ENCODE peak calls at places on chromosomes 2 and 18, in eight cellular contexts. One of them, this sample, is unnamed.

GRCh38 chr2:138030459-138030858 is 66.2 kb downstream of the HNMT start:
- DNase-seq in transverse colon: no peak
- DNase-seq in K562: no peak
- DNase-seq in suprapubic skin: no peak
- DNase-seq in uterus: no peak
- DNase-seq in cardiac muscle cell: no peak
- DNase-seq in AG04450: peak
- DNase-seq in A549: no peak
- DNase-seq in this sample: no peak

GRCh38 chr18:6873352-6873751 is 143.8 kb downstream of the ARHGAP28 start:
- DNase-seq in transverse colon: no peak
- DNase-seq in K562: no peak
- DNase-seq in suprapubic skin: no peak
- DNase-seq in uterus: no peak
- DNase-seq in cardiac muscle cell: no peak
- DNase-seq in AG04450: no peak
- DNase-seq in A549: no peak
- DNase-seq in this sample: no peak

GRCh38 chr2:3307901-3308300 is 69.7 kb downstream of the EIPR1 start:
- DNase-seq in transverse colon: no peak
- DNase-seq in K562: no peak
- DNase-seq in suprapubic skin: no peak
- DNase-seq in uterus: no peak
- DNase-seq in cardiac muscle cell: no peak
- DNase-seq in AG04450: no peak
- DNase-seq in A549: no peak
- DNase-seq in this sample: no peak

GRCh38 chr2:16729335-16729734 is 63.7 kb upstream of the CYRIA start:
- DNase-seq in transverse colon: no peak
- DNase-seq in K562: no peak
- DNase-seq in suprapubic skin: no peak
- DNase-seq in uterus: no peak
- DNase-seq in cardiac muscle cell: no peak
- DNase-seq in AG04450: no peak
- DNase-seq in A549: no peak
- DNase-seq in this sample: no peak

GRCh38 chr18:69935319-69936190 is 12.1 kb downstream of the CD226 start:
- DNase-seq in transverse colon: peak
- DNase-seq in K562: no peak
- DNase-seq in suprapubic skin: no peak
- DNase-seq in uterus: no peak
- DNase-seq in cardiac muscle cell: peak
- DNase-seq in AG04450: no peak
- DNase-seq in A549: no peak
- DNase-seq in this sample: no peak

GRCh38 chr2:239821694-239822075 is 203.5 kb downstream of the NDUFA10 start:
- DNase-seq in transverse colon: no peak
- DNase-seq in K562: no peak
- DNase-seq in suprapubic skin: no peak
- DNase-seq in uterus: no peak
- DNase-seq in cardiac muscle cell: no peak
- DNase-seq in AG04450: no peak
- DNase-seq in A549: no peak
- DNase-seq in this sample: no peak

GRCh38 chr18:63079114-63079513 is 240.5 kb downstream of the BCL2 start:
- DNase-seq in transverse colon: no peak
- DNase-seq in K562: no peak
- DNase-seq in suprapubic skin: no peak
- DNase-seq in uterus: no peak
- DNase-seq in cardiac muscle cell: no peak
- DNase-seq in AG04450: no peak
- DNase-seq in A549: no peak
- DNase-seq in this sample: no peak

GRCh38 chr2:42693013-42693575 is 70.8 kb downstream of the OXER1 start:
- DNase-seq in transverse colon: no peak
- DNase-seq in K562: peak
- DNase-seq in suprapubic skin: no peak
- DNase-seq in uterus: no peak
- DNase-seq in cardiac muscle cell: no peak
- DNase-seq in AG04450: no peak
- DNase-seq in A549: no peak
- DNase-seq in this sample: no peak

GRCh38 chr18:42033137-42033810 is 78.2 kb downstream of the PIK3C3 start:
- DNase-seq in transverse colon: no peak
- DNase-seq in K562: no peak
- DNase-seq in suprapubic skin: no peak
- DNase-seq in uterus: no peak
- DNase-seq in cardiac muscle cell: no peak
- DNase-seq in AG04450: no peak
- DNase-seq in A549: no peak
- DNase-seq in this sample: no peak

GRCh38 chr2:68251855-68252406 is 401 bp downstream of the PPP3R1 start:
- DNase-seq in transverse colon: peak
- DNase-seq in K562: peak
- DNase-seq in suprapubic skin: peak
- DNase-seq in uterus: no peak
- DNase-seq in cardiac muscle cell: peak
- DNase-seq in AG04450: no peak
- DNase-seq in A549: no peak
- DNase-seq in this sample: peak

GRCh38 chr2:236338495-236339184 is 74.4 kb upstream of the ASB18 start:
- DNase-seq in transverse colon: no peak
- DNase-seq in K562: no peak
- DNase-seq in suprapubic skin: no peak
- DNase-seq in uterus: peak
- DNase-seq in cardiac muscle cell: no peak
- DNase-seq in AG04450: no peak
- DNase-seq in A549: no peak
- DNase-seq in this sample: no peak

GRCh38 chr18:57630759-57631660 is 9.4 kb upstream of the NARS1 start:
- DNase-seq in transverse colon: no peak
- DNase-seq in K562: no peak
- DNase-seq in suprapubic skin: no peak
- DNase-seq in uterus: no peak
- DNase-seq in cardiac muscle cell: no peak
- DNase-seq in AG04450: no peak
- DNase-seq in A549: no peak
- DNase-seq in this sample: no peak

GRCh38 chr18:57629399-57629798 is 7.8 kb upstream of the NARS1 start:
- DNase-seq in transverse colon: no peak
- DNase-seq in K562: no peak
- DNase-seq in suprapubic skin: no peak
- DNase-seq in uterus: no peak
- DNase-seq in cardiac muscle cell: no peak
- DNase-seq in AG04450: no peak
- DNase-seq in A549: no peak
- DNase-seq in this sample: no peak

GRCh38 chr18:57627488-57627887 is 5.9 kb upstream of the NARS1 start:
- DNase-seq in transverse colon: no peak
- DNase-seq in K562: no peak
- DNase-seq in suprapubic skin: no peak
- DNase-seq in uterus: no peak
- DNase-seq in cardiac muscle cell: no peak
- DNase-seq in AG04450: no peak
- DNase-seq in A549: no peak
- DNase-seq in this sample: no peak

GRCh38 chr18:57630002-57630758 is 8.5 kb upstream of the NARS1 start:
- DNase-seq in transverse colon: peak
- DNase-seq in K562: peak
- DNase-seq in suprapubic skin: peak
- DNase-seq in uterus: peak
- DNase-seq in cardiac muscle cell: peak
- DNase-seq in AG04450: peak
- DNase-seq in A549: peak
- DNase-seq in this sample: peak

DNA sequence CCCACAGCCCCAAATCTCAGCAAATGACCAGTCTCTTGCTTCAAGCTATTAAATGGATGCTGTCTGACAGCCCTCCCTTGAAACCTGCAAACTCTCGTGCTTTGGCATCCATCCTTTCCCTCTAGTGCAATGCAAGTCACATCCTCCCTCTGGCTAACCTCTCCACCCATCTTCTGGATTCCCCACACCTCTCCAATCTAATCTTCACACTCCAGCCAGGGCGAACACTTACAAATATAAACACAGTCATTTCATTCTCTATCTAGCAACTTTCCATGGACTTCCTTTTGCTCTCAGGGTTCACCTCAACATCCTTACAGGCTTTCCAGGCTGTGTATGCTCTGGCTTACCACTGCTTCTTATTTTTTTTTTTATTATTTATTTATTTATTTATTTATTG is 10.1 kb upstream of the NARS1 start:
- DNase-seq in transverse colon: no peak
- DNase-seq in K562: no peak
- DNase-seq in suprapubic skin: no peak
- DNase-seq in uterus: no peak
- DNase-seq in cardiac muscle cell: no peak
- DNase-seq in AG04450: no peak
- DNase-seq in A549: no peak
- DNase-seq in this sample: no peak
- H3K27ac ChIP-seq in transverse colon: no peak
- H3K27ac ChIP-seq in K562: no peak
- H3K27ac ChIP-seq in suprapubic skin: no peak
- H3K27ac ChIP-seq in uterus: no peak
- H3K27ac ChIP-seq in cardiac muscle cell: no peak
- H3K27ac ChIP-seq in AG04450: no peak
- H3K27ac ChIP-seq in A549: no peak
- H3K27ac ChIP-seq in this sample: peak

DNA sequence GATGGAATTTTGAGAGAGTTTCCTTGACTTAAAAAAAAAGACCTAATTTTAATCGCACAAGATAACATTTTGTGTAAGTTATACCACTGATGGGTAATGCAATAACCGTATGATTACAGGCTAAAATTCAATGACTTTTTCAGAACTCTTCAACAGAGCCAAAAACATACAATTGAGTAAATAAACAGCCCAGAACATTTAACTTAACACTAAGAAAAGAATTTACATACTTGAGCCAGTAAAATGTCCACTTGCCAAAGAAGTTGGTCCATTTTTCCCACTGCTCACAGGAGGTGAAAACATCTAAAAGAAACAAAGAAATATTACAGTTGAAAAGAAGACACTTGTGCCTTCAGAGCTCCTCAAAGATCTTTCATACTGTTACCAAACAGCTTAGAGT is 2.9 kb downstream of the TCF4 start:
- DNase-seq in transverse colon: no peak
- DNase-seq in K562: no peak
- DNase-seq in suprapubic skin: no peak
- DNase-seq in uterus: no peak
- DNase-seq in cardiac muscle cell: no peak
- DNase-seq in AG04450: no peak
- DNase-seq in A549: no peak
- DNase-seq in this sample: no peak
- H3K4me3 ChIP-seq in transverse colon: no peak
- H3K4me3 ChIP-seq in K562: peak
- H3K4me3 ChIP-seq in suprapubic skin: peak
- H3K4me3 ChIP-seq in uterus: peak
- H3K4me3 ChIP-seq in cardiac muscle cell: no peak
- H3K4me3 ChIP-seq in AG04450: peak
- H3K4me3 ChIP-seq in A549: no peak
- H3K4me3 ChIP-seq in this sample: no peak

DNA sequence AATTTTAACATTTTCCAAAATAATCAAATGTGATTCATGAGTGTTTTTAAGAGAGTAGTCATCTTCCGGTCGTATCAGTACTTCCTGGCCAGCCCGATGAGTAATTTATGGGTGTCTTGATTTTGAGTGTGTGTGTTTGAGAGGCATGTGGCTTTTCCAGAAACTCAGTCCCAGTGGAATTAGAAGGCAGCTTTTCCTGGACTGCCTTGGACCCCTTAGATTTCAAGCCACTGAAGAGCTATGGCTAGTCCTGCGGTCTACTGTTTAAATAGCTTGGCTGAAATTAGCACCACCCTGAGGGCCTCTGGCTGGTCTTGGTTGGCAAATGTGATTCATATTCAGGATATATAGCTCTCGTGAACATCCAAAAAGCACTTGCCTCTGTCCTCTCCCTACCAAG is 59.4 kb downstream of the HK2 start:
- DNase-seq in transverse colon: no peak
- DNase-seq in K562: no peak
- DNase-seq in suprapubic skin: no peak
- DNase-seq in uterus: no peak
- DNase-seq in cardiac muscle cell: no peak
- DNase-seq in AG04450: no peak
- DNase-seq in A549: peak
- DNase-seq in this sample: no peak
- H3K27ac ChIP-seq in transverse colon: no peak
- H3K27ac ChIP-seq in K562: no peak
- H3K27ac ChIP-seq in suprapubic skin: no peak
- H3K27ac ChIP-seq in uterus: no peak
- H3K27ac ChIP-seq in cardiac muscle cell: peak
- H3K27ac ChIP-seq in AG04450: peak
- H3K27ac ChIP-seq in A549: no peak
- H3K27ac ChIP-seq in this sample: no peak

DNA sequence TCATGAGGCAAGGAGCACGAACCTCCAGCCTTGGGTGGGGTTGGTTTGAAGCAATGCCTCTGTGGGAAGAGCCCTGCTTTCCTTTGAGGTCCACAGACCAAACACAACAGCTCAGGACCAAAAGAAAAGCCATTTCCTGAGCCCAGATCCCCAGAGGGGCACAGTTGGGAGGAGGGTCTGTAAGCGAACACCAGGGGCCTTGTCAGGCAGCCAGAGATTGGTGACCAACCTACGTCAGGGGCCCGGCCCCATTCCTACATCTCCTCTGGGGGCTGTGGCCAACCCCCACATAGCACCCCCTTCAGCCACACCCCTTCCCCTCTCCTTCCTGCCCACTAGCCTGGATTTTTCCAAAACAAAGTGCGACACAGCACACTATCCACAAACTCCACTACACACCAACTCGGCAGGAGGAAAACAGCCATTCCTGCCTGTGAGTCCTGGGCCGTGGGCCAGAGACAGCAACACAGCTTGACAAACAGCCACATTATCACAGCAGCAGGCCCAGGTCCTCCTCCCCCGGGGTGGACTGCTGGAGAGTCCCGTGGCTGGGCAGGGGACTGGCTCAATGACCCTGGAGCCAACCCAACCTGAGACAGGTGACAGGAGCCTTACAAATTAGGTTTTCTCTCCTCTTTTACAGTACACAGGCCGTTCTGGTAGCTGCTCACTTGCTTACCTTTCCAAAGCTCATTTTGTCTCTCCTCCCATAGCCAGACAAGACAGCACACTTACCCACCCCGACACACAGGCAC is 98.8 kb downstream of the TNS1 start:
- DNase-seq in transverse colon: peak
- DNase-seq in K562: no peak
- DNase-seq in suprapubic skin: peak
- DNase-seq in uterus: peak
- DNase-seq in cardiac muscle cell: no peak
- DNase-seq in AG04450: no peak
- DNase-seq in A549: no peak
- DNase-seq in this sample: peak
- H3K4me3 ChIP-seq in transverse colon: no peak
- H3K4me3 ChIP-seq in K562: no peak
- H3K4me3 ChIP-seq in suprapubic skin: peak
- H3K4me3 ChIP-seq in uterus: no peak
- H3K4me3 ChIP-seq in cardiac muscle cell: no peak
- H3K4me3 ChIP-seq in AG04450: no peak
- H3K4me3 ChIP-seq in A549: no peak
- H3K4me3 ChIP-seq in this sample: no peak